ENCODE peak calls at places on chromosome 21, in five cellular contexts. C, I, J, T and K are unnamed samples.

GRCh38 chr21:26833460-26833939 is 11.7 kb downstream of the ADAMTS1 start:
- DNase-seq in I (no peak), J (no peak), T (no peak), C (no peak), K (no peak)

GRCh38 chr21:43906585-43907370 is 41.8 kb downstream of the AGPAT3 start:
- DNase-seq in C (no peak), J (no peak), T (no peak), I (no peak), K (no peak)

GRCh38 chr21:30733026-30733425 is 14.0 kb downstream of the KRTAP21-2 start:
- DNase-seq in I (no peak), C (no peak), J (no peak), T (no peak), K (no peak)

GRCh38 chr21:32915099-32915498 is 110.6 kb upstream of the OLIG2 start:
- DNase-seq in J (no peak), I (no peak), C (no peak), T (no peak), K (no peak)

GRCh38 chr21:39938086-39938611 is 70.9 kb downstream of the PCP4 start:
- DNase-seq in C (no peak), I (no peak), J (no peak), T (no peak), K (no peak)

GRCh38 chr21:41374867-41375533 is 13.2 kb downstream of the MX2 start:
- DNase-seq in T (no peak), I (no peak), J (no peak), C (no peak), K (no peak)

GRCh38 chr21:24375201-24375600 is 1232.1 kb downstream of the MRPL39 start:
- DNase-seq in T (no peak), I (no peak), J (no peak), C (no peak), K (no peak)

GRCh38 chr21:34129971-34130597 is 56.7 kb downstream of the MRPS6 start:
- DNase-seq in J (peak; percentile 40), C (peak; percentile 18), I (peak; percentile 25), T (peak; percentile 22), K (no peak)

GRCh38 chr21:34343347-34344057 is 20.3 kb upstream of the KCNE2 start:
- DNase-seq in T (no peak), I (no peak), C (no peak), J (no peak), K (no peak)

GRCh38 chr21:36211660-36212512 is 55.3 kb downstream of the DOP1B start:
- DNase-seq in C (no peak), I (no peak), T (no peak), J (no peak), K (no peak)

GRCh38 chr21:15144026-15144425 is 79.2 kb upstream of the NRIP1 start:
- DNase-seq in J (no peak), I (no peak), T (no peak), C (no peak), K (no peak)

GRCh38 chr21:33240404-33240803 is 10.7 kb downstream of the IFNAR2 start:
- DNase-seq in T (no peak), C (no peak), J (no peak), I (no peak), K (no peak)

GRCh38 chr21:20968391-20968790 is 29.8 kb upstream of the NCAM2 start:
- DNase-seq in J (no peak), I (no peak), C (no peak), T (no peak), K (no peak)

GRCh38 chr21:15872236-15872635 is 142.5 kb downstream of the USP25 start:
- DNase-seq in C (no peak), I (no peak), T (no peak), J (no peak), K (no peak)

GRCh38 chr21:32930673-32931072 is 95.1 kb upstream of the OLIG2 start:
- DNase-seq in J (no peak), T (no peak), I (no peak), C (no peak), K (no peak)

GRCh38 chr21:43917515-43918384 is 52.7 kb downstream of the AGPAT3 start:
- DNase-seq in I (no peak), C (peak; percentile 40), T (no peak), J (peak; percentile 53), K (peak; percentile 25)

GRCh38 chr21:16192900-16193299 is 463.1 kb downstream of the USP25 start:
- DNase-seq in C (no peak), J (no peak), T (no peak), I (no peak), K (no peak)

GRCh38 chr21:31394309-31394708 is 50.2 kb upstream of the TIAM1 start:
- DNase-seq in J (no peak), T (no peak), I (no peak), C (no peak), K (no peak)

GRCh38 chr21:44365251-44365966 is 12.0 kb downstream of the TRPM2 start:
- DNase-seq in I (no peak), C (no peak), T (peak; percentile 15), J (no peak), K (no peak)

GRCh38 chr21:41229527-41230248 is 61.7 kb downstream of the BACE2 start:
- DNase-seq in J (no peak), I (no peak), T (no peak), C (no peak), K (peak; percentile 1)

GRCh38 chr21:36260030-36260787 is 59.8 kb upstream of the MORC3 start:
- DNase-seq in J (peak; percentile 67), C (peak; percentile 55), T (peak; percentile 70), I (peak; percentile 72), K (peak; percentile 53)

GRCh38 chr21:28387220-28387619 is 605.5 kb downstream of the LTN1 start:
- DNase-seq in J (no peak), I (no peak), C (no peak), T (no peak), K (no peak)
- TF ChIP-seq FOXM1 in J (no peak), I (no peak), C (no peak), T (no peak), K (no peak)

GRCh38 chr21:46220847-46221246 is 7.7 kb downstream of the LSS start:
- DNase-seq in T (no peak), C (no peak), J (no peak), I (no peak), K (no peak)
- TF ChIP-seq FOXM1 in T (no peak), C (no peak), J (no peak), I (no peak), K (no peak)

DNA sequence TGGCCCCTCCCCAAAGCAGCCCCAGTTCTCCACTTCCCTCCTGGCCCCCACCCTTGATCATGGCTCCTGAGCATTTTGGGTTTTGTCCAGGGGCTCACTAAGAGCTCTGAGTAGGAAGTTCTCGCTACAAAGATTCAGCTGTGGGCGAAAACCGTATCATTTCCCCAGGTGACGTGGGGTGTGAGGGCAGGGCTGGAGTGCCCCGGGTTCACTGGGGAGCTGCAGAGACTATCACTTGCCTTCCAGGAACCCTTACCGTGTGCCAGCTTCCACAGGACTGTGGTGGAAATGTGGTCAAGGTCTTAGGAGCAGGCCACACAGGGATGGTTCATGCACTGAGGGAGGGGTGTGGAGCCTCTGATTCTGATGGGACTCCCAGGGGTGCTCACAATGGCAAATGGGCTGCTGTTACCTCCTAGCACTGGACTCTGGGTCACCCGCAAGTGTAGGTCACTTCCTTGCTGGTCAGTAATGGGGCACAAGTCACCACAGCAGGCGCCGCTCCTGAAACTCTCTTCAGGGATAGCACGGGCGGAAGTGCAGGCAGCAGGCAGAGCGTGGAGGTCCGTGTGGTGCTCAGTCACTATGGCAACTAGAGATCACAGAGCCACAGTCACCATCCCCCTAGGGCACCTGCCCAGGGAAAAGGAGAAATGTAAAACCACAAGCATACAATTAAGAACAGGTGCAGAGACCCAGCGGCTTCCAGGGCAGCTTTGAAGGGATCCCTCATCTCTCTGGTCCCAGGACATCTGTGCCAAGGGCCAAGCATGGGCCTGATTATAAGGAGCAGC is 35.4 kb downstream of the RSPH1 start:
- DNase-seq in I (no peak), T (peak; percentile 51), C (no peak), J (no peak), K (peak; percentile 83)
- TF ChIP-seq FOXM1 in I (no peak), T (no peak), C (no peak), J (no peak), K (no peak)

GRCh38 chr21:42574234-42575027 is 60.8 kb downstream of the SLC37A1 start:
- DNase-seq in I (no peak), T (peak; percentile 72), C (peak; percentile 33), J (peak; percentile 55), K (no peak)
- TF ChIP-seq FOXM1 in I (no peak), T (no peak), C (no peak), J (no peak), K (no peak)

DNA sequence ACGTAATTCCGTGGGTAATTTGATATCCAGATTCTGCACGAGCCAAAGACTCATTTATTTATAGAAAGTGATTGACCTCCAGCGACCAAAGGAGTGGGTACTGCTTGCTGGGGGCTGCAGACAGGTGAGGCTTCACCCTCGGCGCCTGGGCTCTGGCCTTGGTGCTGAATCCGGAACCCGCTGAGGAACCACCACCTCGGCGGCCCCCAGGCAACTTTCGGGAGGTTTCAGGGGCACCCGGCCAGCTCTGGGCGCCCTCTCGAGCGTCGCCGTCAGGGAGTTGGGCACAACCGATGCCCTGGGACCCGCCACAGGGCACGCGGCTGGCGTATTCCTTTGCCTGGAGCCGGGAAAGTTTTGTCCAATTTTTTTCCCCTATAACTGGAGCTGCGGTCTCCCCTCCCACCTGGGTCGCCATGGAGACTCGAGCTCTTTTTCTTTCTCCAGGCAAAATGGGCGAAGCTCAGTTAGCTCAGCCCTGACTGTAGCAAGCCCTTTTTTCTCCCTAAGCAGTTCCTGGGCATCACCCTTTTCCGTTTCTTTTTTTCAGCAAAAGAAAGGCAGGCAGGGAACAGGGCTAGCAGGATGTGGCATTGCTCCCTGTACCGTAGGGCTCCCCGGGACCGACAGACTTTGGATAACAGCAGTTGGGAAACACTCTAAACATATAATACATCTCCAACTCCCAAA is 1.9 kb downstream of the KCNJ6 start:
- DNase-seq in I (peak; percentile 47), T (peak; percentile 11), C (no peak), J (peak; percentile 64), K (no peak)
- TF ChIP-seq FOXM1 in I (no peak), T (no peak), C (no peak), J (no peak), K (no peak)

GRCh38 chr21:45551316-45551715 is 9.1 kb upstream of the SLC19A1 start:
- DNase-seq in J (no peak), T (no peak), C (no peak), I (no peak), K (peak; percentile 35)
- TF ChIP-seq FOXM1 in J (no peak), T (no peak), C (no peak), I (no peak), K (no peak)

GRCh38 chr21:45409466-45410150 is 4.6 kb downstream of the COL18A1 start:
- DNase-seq in J (no peak), C (peak; percentile 80), I (no peak), T (peak; percentile 67), K (no peak)
- TF ChIP-seq FOXM1 in J (no peak), C (no peak), I (no peak), T (no peak), K (no peak)